ENCODE peak calls at places on chromosomes 13 and 19, in ten cellular contexts. One of them, this sample, is unnamed.

GRCh38 chr13:99617474-99618255 is 116.4 kb downstream of the TM9SF2 start:
- DNase-seq in tibial artery: peak; percentile 76
- DNase-seq in cardiac muscle cell: peak; percentile 70
- DNase-seq in suprapubic skin: no peak
- DNase-seq in OCI-LY7: peak; percentile 17
- DNase-seq in heart right ventricle: peak; percentile 23
- DNase-seq in BE2C: peak; percentile 33
- DNase-seq in IMR-90: peak; percentile 38
- DNase-seq in H9: peak; percentile 66
- DNase-seq in spleen: no peak
- DNase-seq in this sample: peak; percentile 76

GRCh38 chr19:42601811-42602443 is 7.2 kb upstream of the CEACAM8 start:
- DNase-seq in tibial artery: no peak
- DNase-seq in cardiac muscle cell: peak; percentile 47
- DNase-seq in suprapubic skin: no peak
- DNase-seq in OCI-LY7: peak; percentile 13
- DNase-seq in heart right ventricle: no peak
- DNase-seq in BE2C: no peak
- DNase-seq in IMR-90: peak; percentile 24
- DNase-seq in H9: peak; percentile 45
- DNase-seq in spleen: no peak
- DNase-seq in this sample: peak; percentile 34

GRCh38 chr19:7783991-7784421 is 21.0 kb downstream of the CLEC4M start:
- DNase-seq in tibial artery: no peak
- DNase-seq in cardiac muscle cell: peak; percentile 62
- DNase-seq in suprapubic skin: no peak
- DNase-seq in OCI-LY7: no peak
- DNase-seq in heart right ventricle: no peak
- DNase-seq in BE2C: no peak
- DNase-seq in IMR-90: peak; percentile 72
- DNase-seq in H9: peak; percentile 42
- DNase-seq in spleen: peak; percentile 62
- DNase-seq in this sample: no peak

GRCh38 chr19:13902993-13903555 is 2.8 kb downstream of the BRME1 start:
- DNase-seq in tibial artery: no peak
- DNase-seq in cardiac muscle cell: peak; percentile 15
- DNase-seq in suprapubic skin: no peak
- DNase-seq in OCI-LY7: peak; percentile 51
- DNase-seq in heart right ventricle: no peak
- DNase-seq in BE2C: peak; percentile 41
- DNase-seq in IMR-90: no peak
- DNase-seq in H9: no peak
- DNase-seq in spleen: no peak
- DNase-seq in this sample: peak; percentile 45

GRCh38 chr19:36819130-36819630 is 19.0 kb downstream of the ZNF790 start:
- DNase-seq in tibial artery: no peak
- DNase-seq in cardiac muscle cell: no peak
- DNase-seq in suprapubic skin: no peak
- DNase-seq in OCI-LY7: no peak
- DNase-seq in heart right ventricle: no peak
- DNase-seq in BE2C: no peak
- DNase-seq in IMR-90: no peak
- DNase-seq in H9: no peak
- DNase-seq in spleen: no peak
- DNase-seq in this sample: no peak

GRCh38 chr19:44648536-44649370 is 5.0 kb downstream of the PVR start:
- DNase-seq in tibial artery: no peak
- DNase-seq in cardiac muscle cell: peak; percentile 88
- DNase-seq in suprapubic skin: no peak
- DNase-seq in OCI-LY7: no peak
- DNase-seq in heart right ventricle: no peak
- DNase-seq in BE2C: no peak
- DNase-seq in IMR-90: peak; percentile 68
- DNase-seq in H9: no peak
- DNase-seq in spleen: peak; percentile 18
- DNase-seq in this sample: no peak

GRCh38 chr19:50238043-50238442 is 34.6 kb downstream of the MYH14 start:
- DNase-seq in tibial artery: no peak
- DNase-seq in cardiac muscle cell: no peak
- DNase-seq in suprapubic skin: no peak
- DNase-seq in OCI-LY7: no peak
- DNase-seq in heart right ventricle: peak; percentile 36
- DNase-seq in BE2C: no peak
- DNase-seq in IMR-90: no peak
- DNase-seq in H9: no peak
- DNase-seq in spleen: no peak
- DNase-seq in this sample: no peak

GRCh38 chr13:30334663-30335386 is 27.5 kb upstream of the KATNAL1 start:
- DNase-seq in tibial artery: no peak
- DNase-seq in cardiac muscle cell: peak; percentile 45
- DNase-seq in suprapubic skin: no peak
- DNase-seq in OCI-LY7: peak; percentile 60
- DNase-seq in heart right ventricle: no peak
- DNase-seq in BE2C: peak; percentile 49
- DNase-seq in IMR-90: peak; percentile 4
- DNase-seq in H9: peak; percentile 43
- DNase-seq in spleen: no peak
- DNase-seq in this sample: peak; percentile 59

GRCh38 chr19:16197188-16197621 is 506 bp upstream of the AP1M1 start:
- DNase-seq in tibial artery: peak; percentile 53
- DNase-seq in cardiac muscle cell: peak; percentile 58
- DNase-seq in suprapubic skin: no peak
- DNase-seq in OCI-LY7: peak; percentile 13
- DNase-seq in heart right ventricle: no peak
- DNase-seq in BE2C: no peak
- DNase-seq in IMR-90: peak; percentile 92
- DNase-seq in H9: no peak
- DNase-seq in spleen: no peak
- DNase-seq in this sample: no peak

GRCh38 chr19:55340144-55340783 is 588 bp downstream of the KMT5C start:
- DNase-seq in tibial artery: no peak
- DNase-seq in cardiac muscle cell: no peak
- DNase-seq in suprapubic skin: peak; percentile 82
- DNase-seq in OCI-LY7: no peak
- DNase-seq in heart right ventricle: no peak
- DNase-seq in BE2C: no peak
- DNase-seq in IMR-90: no peak
- DNase-seq in H9: peak; percentile 52
- DNase-seq in spleen: peak; percentile 83
- DNase-seq in this sample: no peak

GRCh38 chr19:35495107-35496064 is 5.1 kb upstream of the KRTDAP start:
- DNase-seq in tibial artery: no peak
- DNase-seq in cardiac muscle cell: peak; percentile 81
- DNase-seq in suprapubic skin: no peak
- DNase-seq in OCI-LY7: peak; percentile 77
- DNase-seq in heart right ventricle: peak; percentile 65
- DNase-seq in BE2C: peak; percentile 77
- DNase-seq in IMR-90: peak; percentile 55
- DNase-seq in H9: peak; percentile 76
- DNase-seq in spleen: peak; percentile 92
- DNase-seq in this sample: peak; percentile 76

GRCh38 chr19:518292-519231 is 11.3 kb downstream of the TPGS1 start:
- DNase-seq in tibial artery: no peak
- DNase-seq in cardiac muscle cell: peak; percentile 70
- DNase-seq in suprapubic skin: no peak
- DNase-seq in OCI-LY7: no peak
- DNase-seq in heart right ventricle: no peak
- DNase-seq in BE2C: no peak
- DNase-seq in IMR-90: peak; percentile 63
- DNase-seq in H9: peak; percentile 82
- DNase-seq in spleen: peak; percentile 85
- DNase-seq in this sample: no peak

GRCh38 chr19:9309974-9310446 is 372 bp upstream of the ZNF699 start:
- DNase-seq in tibial artery: peak; percentile 95
- DNase-seq in cardiac muscle cell: peak; percentile 94
- DNase-seq in suprapubic skin: peak; percentile 97
- DNase-seq in OCI-LY7: peak; percentile 93
- DNase-seq in heart right ventricle: peak; percentile 90
- DNase-seq in BE2C: peak; percentile 97
- DNase-seq in IMR-90: peak; percentile 84
- DNase-seq in H9: peak; percentile 95
- DNase-seq in spleen: peak; percentile 94
- DNase-seq in this sample: peak; percentile 96

GRCh38 chr13:106471957-106472543 is 63.4 kb downstream of the EFNB2 start:
- DNase-seq in tibial artery: no peak
- DNase-seq in cardiac muscle cell: peak; percentile 84
- DNase-seq in suprapubic skin: no peak
- DNase-seq in OCI-LY7: no peak
- DNase-seq in heart right ventricle: no peak
- DNase-seq in BE2C: peak; percentile 79
- DNase-seq in IMR-90: peak; percentile 91
- DNase-seq in H9: peak; percentile 81
- DNase-seq in spleen: no peak
- DNase-seq in this sample: no peak

GRCh38 chr19:37718357-37718756 is 1.2 kb downstream of the ZNF607 start:
- DNase-seq in tibial artery: no peak
- DNase-seq in cardiac muscle cell: no peak
- DNase-seq in suprapubic skin: no peak
- DNase-seq in OCI-LY7: peak; percentile 10
- DNase-seq in heart right ventricle: no peak
- DNase-seq in BE2C: no peak
- DNase-seq in IMR-90: no peak
- DNase-seq in H9: no peak
- DNase-seq in spleen: no peak
- DNase-seq in this sample: no peak

GRCh38 chr13:29282096-29282495 is 313.4 kb downstream of the SLC7A1 start:
- DNase-seq in tibial artery: no peak
- DNase-seq in cardiac muscle cell: no peak
- DNase-seq in suprapubic skin: no peak
- DNase-seq in OCI-LY7: no peak
- DNase-seq in heart right ventricle: no peak
- DNase-seq in BE2C: no peak
- DNase-seq in IMR-90: no peak
- DNase-seq in H9: no peak
- DNase-seq in spleen: no peak
- DNase-seq in this sample: no peak

GRCh38 chr13:29284726-29285125 is 310.8 kb downstream of the SLC7A1 start:
- DNase-seq in tibial artery: no peak
- DNase-seq in cardiac muscle cell: no peak
- DNase-seq in suprapubic skin: no peak
- DNase-seq in OCI-LY7: no peak
- DNase-seq in heart right ventricle: no peak
- DNase-seq in BE2C: no peak
- DNase-seq in IMR-90: no peak
- DNase-seq in H9: no peak
- DNase-seq in spleen: no peak
- DNase-seq in this sample: no peak

GRCh38 chr13:29279859-29280258 is 315.6 kb downstream of the SLC7A1 start:
- DNase-seq in tibial artery: no peak
- DNase-seq in cardiac muscle cell: no peak
- DNase-seq in suprapubic skin: no peak
- DNase-seq in OCI-LY7: no peak
- DNase-seq in heart right ventricle: no peak
- DNase-seq in BE2C: no peak
- DNase-seq in IMR-90: no peak
- DNase-seq in H9: no peak
- DNase-seq in spleen: no peak
- DNase-seq in this sample: no peak
- H3K4me1 ChIP-seq in tibial artery: no peaks in the 10 kb centered on the region
- H3K4me1 ChIP-seq in cardiac muscle cell: no peaks in the 10 kb centered on the region
- H3K4me1 ChIP-seq in suprapubic skin: no peaks in the 10 kb centered on the region
- H3K4me1 ChIP-seq in OCI-LY7: no peaks in the 10 kb centered on the region
- H3K4me1 ChIP-seq in heart right ventricle: no peaks in the 10 kb centered on the region
- H3K4me1 ChIP-seq in BE2C: no peaks in the 10 kb centered on the region
- H3K4me1 ChIP-seq in IMR-90: no peaks in the 10 kb centered on the region
- H3K4me1 ChIP-seq in H9: no peaks in the 10 kb centered on the region
- H3K4me1 ChIP-seq in spleen: no peaks in the 10 kb centered on the region
- H3K4me1 ChIP-seq in this sample: no peaks in the 10 kb centered on the region

DNA sequence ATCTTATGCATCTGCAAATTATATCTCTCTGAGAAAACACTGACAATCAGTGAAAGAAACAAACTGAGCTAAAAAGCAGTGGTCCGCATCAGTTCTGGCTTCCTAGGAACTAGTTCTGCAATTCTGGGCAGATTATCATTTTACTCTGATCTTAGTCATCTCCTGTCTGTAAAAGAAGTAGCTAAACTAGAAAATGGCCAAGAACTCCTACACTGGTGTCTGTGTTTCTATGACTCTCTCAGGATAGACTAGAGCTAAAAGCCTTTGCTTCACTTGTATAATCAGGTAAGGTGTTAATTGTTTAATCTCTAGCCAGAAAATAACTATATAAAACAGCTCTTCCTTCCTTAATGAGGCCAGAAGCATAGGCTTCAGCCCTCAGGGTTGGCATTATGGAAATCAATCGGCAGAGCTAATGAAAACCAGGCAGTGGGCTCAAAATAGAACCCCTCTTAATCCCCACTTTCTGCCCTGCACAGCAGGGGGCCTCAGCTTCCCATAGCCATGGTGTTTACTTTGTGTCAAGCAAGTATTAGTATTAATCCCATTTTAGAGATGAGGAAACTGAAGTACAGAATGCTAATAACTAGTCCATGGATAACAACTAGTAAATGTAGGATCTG is 459.2 kb downstream of the FGF14 start:
- DNase-seq in tibial artery: no peak
- DNase-seq in cardiac muscle cell: no peak
- DNase-seq in suprapubic skin: no peak
- DNase-seq in OCI-LY7: no peak
- DNase-seq in heart right ventricle: no peak
- DNase-seq in BE2C: peak; percentile 63
- DNase-seq in IMR-90: no peak
- DNase-seq in H9: no peak
- DNase-seq in spleen: no peak
- DNase-seq in this sample: peak; percentile 60
- TF ChIP-seq CTCF in tibial artery: no peak
- TF ChIP-seq CTCF in cardiac muscle cell: no peak
- TF ChIP-seq CTCF in suprapubic skin: no peak
- TF ChIP-seq CTCF in OCI-LY7: no peak
- TF ChIP-seq CTCF in heart right ventricle: peak; percentile 18
- TF ChIP-seq CTCF in BE2C: peak; percentile 79
- TF ChIP-seq CTCF in IMR-90: no peak
- TF ChIP-seq CTCF in H9: no peak
- TF ChIP-seq CTCF in spleen: no peak
- TF ChIP-seq CTCF in this sample: no peak

GRCh38 chr19:6725513-6726231 is 5.2 kb upstream of the C3 start:
- DNase-seq in tibial artery: no peak
- DNase-seq in cardiac muscle cell: no peak
- DNase-seq in suprapubic skin: no peak
- DNase-seq in OCI-LY7: no peak
- DNase-seq in heart right ventricle: no peak
- DNase-seq in BE2C: no peak
- DNase-seq in IMR-90: no peak
- DNase-seq in H9: no peak
- DNase-seq in spleen: no peak
- DNase-seq in this sample: no peak
- H3K4me1 ChIP-seq in tibial artery: peaks cover 4% of the 10 kb centered on the region
- H3K4me1 ChIP-seq in cardiac muscle cell: no peaks in the 10 kb centered on the region
- H3K4me1 ChIP-seq in suprapubic skin: peaks cover 19% of the 10 kb centered on the region
- H3K4me1 ChIP-seq in OCI-LY7: peaks cover 58% of the 10 kb centered on the region
- H3K4me1 ChIP-seq in heart right ventricle: peaks cover 66% of the 10 kb centered on the region
- H3K4me1 ChIP-seq in BE2C: no peaks in the 10 kb centered on the region
- H3K4me1 ChIP-seq in IMR-90: peaks cover 2% of the 10 kb centered on the region
- H3K4me1 ChIP-seq in H9: no peaks in the 10 kb centered on the region
- H3K4me1 ChIP-seq in spleen: peaks cover 56% of the 10 kb centered on the region
- H3K4me1 ChIP-seq in this sample: peaks cover 4% of the 10 kb centered on the region

DNA sequence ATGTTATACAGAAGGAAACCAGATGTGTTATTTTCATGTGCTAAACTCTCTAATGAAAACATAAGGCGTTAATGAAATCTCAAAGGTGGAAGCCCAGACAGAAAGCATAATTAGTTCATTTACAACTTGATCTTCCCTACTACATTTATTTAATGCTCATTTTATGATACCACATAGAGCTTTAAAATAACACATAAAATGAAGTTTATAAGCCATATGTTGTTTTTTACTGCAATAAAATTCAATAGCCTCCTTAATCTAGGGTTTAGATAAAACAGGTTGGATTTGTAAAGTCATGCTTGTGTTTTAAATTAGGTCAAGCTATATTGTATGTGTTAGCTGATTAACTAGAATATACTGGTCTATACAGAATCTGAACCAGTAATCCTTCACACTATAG is 81.2 kb downstream of the TNFRSF19 start:
- DNase-seq in tibial artery: no peak
- DNase-seq in cardiac muscle cell: no peak
- DNase-seq in suprapubic skin: no peak
- DNase-seq in OCI-LY7: no peak
- DNase-seq in heart right ventricle: no peak
- DNase-seq in BE2C: no peak
- DNase-seq in IMR-90: no peak
- DNase-seq in H9: no peak
- DNase-seq in spleen: no peak
- DNase-seq in this sample: no peak
- TF ChIP-seq CTCF in tibial artery: no peak
- TF ChIP-seq CTCF in cardiac muscle cell: no peak
- TF ChIP-seq CTCF in suprapubic skin: no peak
- TF ChIP-seq CTCF in OCI-LY7: no peak
- TF ChIP-seq CTCF in heart right ventricle: no peak
- TF ChIP-seq CTCF in BE2C: no peak
- TF ChIP-seq CTCF in IMR-90: no peak
- TF ChIP-seq CTCF in H9: no peak
- TF ChIP-seq CTCF in spleen: no peak
- TF ChIP-seq CTCF in this sample: no peak